ENCODE peak calls at places on chromosomes 1 and 21, in eight cellular contexts. S, R, U, X, E, D, H and F are unnamed samples.

GRCh38 chr1:236131916-236132315 is 10.4 kb upstream of the GPR137B start:
- DNase-seq in S (no peak), R (no peak), U (no peak), X (no peak), E (no peak), D (no peak), H (no peak), F (no peak)

GRCh38 chr1:9294440-9294773 is 1.7 kb downstream of the SPSB1 start:
- DNase-seq in S (no peak), R (peak; percentile 54), U (peak; percentile 57), X (no peak), E (peak; percentile 91), D (no peak), H (peak; percentile 58), F (no peak)

GRCh38 chr1:55700359-55701130 is 485.4 kb upstream of the USP24 start:
- DNase-seq in S (no peak), R (no peak), U (no peak), X (no peak), E (peak; percentile 90), D (peak; percentile 86), H (peak; percentile 60), F (no peak)

GRCh38 chr1:8412183-8412831 is 94.4 kb downstream of the SLC45A1 start:
- DNase-seq in S (no peak), R (no peak), U (no peak), X (peak; percentile 74), E (peak; percentile 89), D (no peak), H (no peak), F (no peak)

GRCh38 chr1:245046764-245047163 is 108.0 kb upstream of the KIF26B start:
- DNase-seq in S (no peak), R (no peak), U (no peak), X (no peak), E (no peak), D (no peak), H (no peak), F (no peak)

GRCh38 chr1:86778510-86779218 is 74.3 kb downstream of the SH3GLB1 start:
- DNase-seq in S (no peak), R (no peak), U (no peak), X (no peak), E (peak; percentile 84), D (no peak), H (no peak), F (no peak)

GRCh38 chr1:151661728-151662127 is 49.9 kb downstream of the SNX27 start:
- DNase-seq in S (no peak), R (no peak), U (no peak), X (no peak), E (no peak), D (no peak), H (no peak), F (no peak)

GRCh38 chr1:18326171-18326950 is 154.4 kb upstream of the KLHDC7A start:
- DNase-seq in S (no peak), R (no peak), U (no peak), X (no peak), E (no peak), D (no peak), H (no peak), F (no peak)

GRCh38 chr1:53134961-53135734 is 7.3 kb downstream of the SLC1A7 start:
- DNase-seq in S (no peak), R (no peak), U (no peak), X (no peak), E (peak; percentile 43), D (no peak), H (no peak), F (no peak)

GRCh38 chr1:228732426-228732825 is 2.9 kb upstream of the RHOU start:
- DNase-seq in S (no peak), R (no peak), U (no peak), X (no peak), E (no peak), D (no peak), H (no peak), F (no peak)

GRCh38 chr21:32088471-32088870 is 190.4 kb downstream of the MIS18A start:
- DNase-seq in S (no peak), R (no peak), U (no peak), X (no peak), E (no peak), D (no peak), H (no peak), F (no peak)

GRCh38 chr1:25146382-25146855 is 85.9 kb downstream of the SYF2 start:
- DNase-seq in S (no peak), R (peak; percentile 55), U (no peak), X (no peak), E (no peak), D (no peak), H (no peak), F (no peak)

GRCh38 chr1:37167479-37167878 is 133.2 kb upstream of the GRIK3 start:
- DNase-seq in S (no peak), R (no peak), U (no peak), X (no peak), E (peak; percentile 7), D (peak; percentile 78), H (no peak), F (no peak)

GRCh38 chr1:169326644-169327316 is 40.8 kb downstream of the NME7 start:
- DNase-seq in S (no peak), R (no peak), U (no peak), X (no peak), E (peak; percentile 61), D (no peak), H (no peak), F (no peak)

GRCh38 chr1:33390550-33390949 is 40.3 kb downstream of the PHC2 start:
- DNase-seq in S (no peak), R (no peak), U (no peak), X (peak; percentile 76), E (peak; percentile 77), D (no peak), H (peak; percentile 47), F (no peak)

GRCh38 chr1:77015748-77016341 is 148.6 kb downstream of the ST6GALNAC5 start:
- DNase-seq in S (no peak), R (no peak), U (no peak), X (no peak), E (no peak), D (no peak), H (no peak), F (no peak)

GRCh38 chr1:2404890-2405511 is 7.4 kb downstream of the PEX10 start:
- DNase-seq in S (no peak), R (no peak), U (no peak), X (no peak), E (no peak), D (no peak), H (no peak), F (no peak)

GRCh38 chr1:232987741-232988140 is 37.3 kb downstream of the NTPCR start:
- DNase-seq in S (no peak), R (no peak), U (no peak), X (no peak), E (no peak), D (no peak), H (no peak), F (no peak)

GRCh38 chr1:37945743-37946702 is 830 bp downstream of the INPP5B start:
- DNase-seq in S (peak; percentile 45), R (peak; percentile 84), U (peak; percentile 42), X (peak; percentile 59), E (no peak), D (no peak), H (peak; percentile 82), F (peak; percentile 50)

GRCh38 chr1:40708750-40709099 is 17.2 kb downstream of the NFYC start:
- DNase-seq in S (peak; percentile 59), R (no peak), U (peak; percentile 61), X (peak; percentile 39), E (peak; percentile 84), D (no peak), H (peak; percentile 59), F (no peak)